ENCODE peak calls at places on chromosomes 3 and 15, in nine cellular contexts. L is neural progenitor cell, I is SK-N-SH, Z is hepatocyte, Q is PC-3, K is GM23338, E is OCI-LY7, X is GM23248, A is HCT116. R is an unnamed sample.

GRCh38 chr3:189967254-189967865 is 153.3 kb downstream of the P3H2 start:
- DNase-seq in A (peak; percentile 44), K (peak; percentile 88), I (peak; percentile 48), X (peak; percentile 67), Q (peak; percentile 85), Z (peak; percentile 79), E (peak; percentile 51), L (peak; percentile 68), R (peak; percentile 82)

GRCh38 chr3:187997490-187997889 is 156.5 kb upstream of the LPP start:
- DNase-seq in X (peak; percentile 73), Z (no peak), A (no peak), L (no peak), I (no peak), Q (no peak), K (no peak), E (no peak), R (no peak)

GRCh38 chr3:72657666-72658065 is 190.6 kb downstream of the SHQ1 start:
- DNase-seq in L (no peak), A (no peak), K (no peak), Z (no peak), Q (peak; percentile 19), E (no peak), X (no peak), I (no peak), R (no peak)

GRCh38 chr3:141738636-141739363 is 702 bp downstream of the RNF7 start:
- DNase-seq in K (no peak), E (peak; percentile 46), I (peak; percentile 39), Q (peak; percentile 31), A (no peak), X (peak; percentile 87), Z (peak; percentile 75), L (peak; percentile 41), R (peak; percentile 44)

GRCh38 chr3:11600501-11601282 is 43.0 kb downstream of the VGLL4 start:
- DNase-seq in E (peak; percentile 19), L (peak; percentile 86), X (peak; percentile 99), A (peak; percentile 61), K (peak; percentile 72), Z (peak; percentile 94), Q (peak; percentile 99), I (no peak), R (no peak)

GRCh38 chr3:60294181-60294580 is 957.1 kb downstream of the FHIT start:
- DNase-seq in I (no peak), L (no peak), Z (no peak), X (peak; percentile 64), E (no peak), K (no peak), A (no peak), Q (peak; percentile 9), R (no peak)

GRCh38 chr3:183537295-183537730 is 18.2 kb downstream of the KLHL6 start:
- DNase-seq in Z (no peak), L (no peak), I (no peak), E (no peak), X (peak; percentile 90), A (no peak), K (no peak), Q (no peak), R (no peak)

GRCh38 chr15:58043192-58043903 is 22.2 kb downstream of the ALDH1A2 start:
- DNase-seq in K (peak; percentile 51), E (peak; percentile 48), X (peak; percentile 65), A (peak; percentile 29), Z (peak; percentile 51), Q (peak; percentile 42), I (no peak), L (peak; percentile 52), R (peak; percentile 52)

GRCh38 chr15:74173545-74174215 is at the start of gene ISLR:
- DNase-seq in X (peak; percentile 70), Q (no peak), Z (peak; percentile 61), A (no peak), E (no peak), I (peak; percentile 59), K (peak; percentile 28), L (no peak), R (no peak)

GRCh38 chr3:26657406-26657976 is 34.9 kb downstream of the LRRC3B start:
- DNase-seq in Z (no peak), L (no peak), A (no peak), E (no peak), X (no peak), K (no peak), I (no peak), Q (no peak), R (no peak)

GRCh38 chr3:77319711-77320110 is 279.8 kb downstream of the ROBO2 start:
- DNase-seq in L (peak; percentile 20), A (no peak), I (peak; percentile 31), Q (peak; percentile 33), X (peak; percentile 13), Z (no peak), E (peak; percentile 1), K (peak; percentile 73), R (no peak)

GRCh38 chr3:120326784-120327183 is 22.4 kb downstream of the LRRC58 start:
- DNase-seq in Q (no peak), I (no peak), A (no peak), X (no peak), L (no peak), E (no peak), Z (no peak), K (no peak), R (no peak)
- TF ChIP-seq EZH2phosphoT487 in Q (no peak), I (no peak), A (no peak), X (no peak), L (no peak), E (no peak), Z (no peak), K (no peak), R (no peak)

GRCh38 chr15:57025264-57025939 is 107.0 kb downstream of the TCF12 start:
- DNase-seq in Q (peak; percentile 33), A (no peak), K (no peak), L (peak; percentile 11), X (peak; percentile 61), I (no peak), E (no peak), Z (no peak), R (no peak)

GRCh38 chr15:57026016-57026602 is 107.7 kb downstream of the TCF12 start:
- DNase-seq in K (no peak), Z (no peak), L (no peak), A (no peak), E (no peak), X (no peak), Q (no peak), I (no peak), R (no peak)

GRCh38 chr15:57028176-57028575 is 109.7 kb downstream of the TCF12 start:
- DNase-seq in Q (no peak), L (no peak), K (no peak), I (no peak), X (no peak), E (no peak), Z (no peak), A (no peak), R (no peak)

GRCh38 chr15:57030011-57030410 is 111.6 kb downstream of the TCF12 start:
- DNase-seq in I (no peak), Z (no peak), A (no peak), Q (no peak), L (no peak), K (no peak), X (no peak), E (no peak), R (no peak)

DNA sequence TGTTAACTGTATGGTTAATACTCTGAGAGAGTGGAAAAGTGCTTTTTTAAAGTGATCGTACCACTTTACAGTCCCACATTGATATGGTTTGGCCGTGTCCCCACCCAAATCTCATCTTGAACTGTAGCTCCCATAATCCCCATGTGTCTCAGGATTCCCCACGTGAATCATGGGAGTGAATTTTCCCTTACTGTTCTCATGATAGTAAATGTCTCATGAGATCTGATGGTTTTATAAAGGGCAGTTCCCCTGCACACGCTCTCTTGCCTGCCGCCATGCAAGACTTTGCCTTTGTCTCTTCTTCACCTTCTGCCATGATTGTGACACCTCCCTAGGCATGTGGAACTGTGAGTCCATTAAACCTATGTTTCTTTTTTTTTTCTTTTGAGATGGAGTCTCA is 109.2 kb downstream of the TCF12 start:
- DNase-seq in Q (no peak), A (no peak), I (no peak), X (no peak), L (no peak), Z (no peak), K (no peak), E (no peak), R (no peak)
- TF ChIP-seq EZH2phosphoT487 in Q (no peak), A (no peak), I (no peak), X (no peak), L (no peak), Z (no peak), K (no peak), E (no peak), R (no peak)

GRCh38 chr3:109385442-109386318 is 48.3 kb upstream of the DPPA4 start:
- DNase-seq in E (no peak), K (no peak), Z (no peak), Q (no peak), A (no peak), X (no peak), I (no peak), L (no peak), R (no peak)

GRCh38 chr3:109384164-109384563 is 46.8 kb upstream of the DPPA4 start:
- DNase-seq in X (no peak), Q (no peak), A (no peak), K (no peak), L (no peak), Z (peak; percentile 13), E (no peak), I (no peak), R (no peak)

GRCh38 chr3:109387241-109387640 is 49.9 kb upstream of the DPPA4 start:
- DNase-seq in A (no peak), K (no peak), Z (no peak), L (no peak), I (no peak), Q (no peak), X (no peak), E (no peak), R (peak; percentile 61)

GRCh38 chr3:109382573-109382972 is 45.2 kb upstream of the DPPA4 start:
- DNase-seq in L (no peak), Q (no peak), X (no peak), I (no peak), K (peak; percentile 26), A (no peak), E (no peak), Z (no peak), R (no peak)
- TF ChIP-seq EZH2phosphoT487 in L (no peak), Q (no peak), X (no peak), I (no peak), K (no peak), A (no peak), E (no peak), Z (no peak), R (no peak)

DNA sequence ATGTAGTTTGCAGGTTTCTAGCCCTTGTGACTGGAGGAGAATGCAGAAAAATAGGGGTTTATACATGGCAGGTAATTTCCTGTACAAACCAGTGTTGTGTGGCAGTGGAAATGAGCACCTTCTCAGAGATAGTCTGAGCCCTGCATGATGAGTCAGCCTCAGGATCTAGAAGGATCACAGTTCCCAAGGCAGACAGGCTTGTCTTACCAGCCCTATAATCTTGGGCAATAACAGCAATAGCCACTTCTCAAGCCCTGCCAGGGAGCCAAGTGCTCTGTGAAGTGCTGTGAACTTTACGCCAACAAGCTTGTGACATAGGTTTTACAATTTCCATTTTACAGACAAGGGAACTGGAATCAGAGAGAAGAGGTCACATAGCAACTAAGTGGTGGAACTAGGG is 89.4 kb downstream of the CD47 start:
- DNase-seq in X (peak; percentile 60), Q (peak; percentile 92), Z (peak; percentile 80), A (no peak), I (no peak), L (no peak), K (no peak), E (no peak), R (no peak)
- TF ChIP-seq EZH2phosphoT487 in X (no peak), Q (no peak), Z (no peak), A (no peak), I (no peak), L (no peak), K (no peak), E (no peak), R (no peak)